ENCODE peak calls at places on chromosomes 3 and 15, in eight cellular contexts. G is suprapubic skin, V is Peyer's patch, T is bronchial epithelial cell, A is psoas muscle, E is transverse colon, W is sigmoid colon, J is H9. Y is an unnamed sample.

GRCh38 chr3:144488927-144489326 is 517.3 kb downstream of the DIPK2A start:
- DNase-seq in A (no peak), T (no peak), V (no peak), W (no peak), E (no peak), J (no peak), G (no peak), Y (no peak)

GRCh38 chr3:162489853-162490252 is 993.2 kb downstream of the OTOL1 start:
- DNase-seq in T (no peak), A (no peak), W (no peak), G (no peak), J (no peak), V (no peak), E (no peak), Y (no peak)

GRCh38 chr15:60326824-60327654 is 70.7 kb downstream of the ANXA2 start:
- DNase-seq in G (no peak), E (no peak), A (no peak), V (no peak), J (no peak), W (no peak), T (peak; percentile 61), Y (no peak)

GRCh38 chr15:58387130-58387529 is 44.7 kb upstream of the LIPC start:
- DNase-seq in E (no peak), A (no peak), J (no peak), T (peak; percentile 75), G (no peak), V (no peak), W (no peak), Y (no peak)

GRCh38 chr3:46716461-46717441 is 918 bp downstream of the PRSS50 start:
- DNase-seq in V (peak; percentile 13), T (no peak), A (no peak), G (no peak), E (no peak), J (no peak), W (peak; percentile 30), Y (no peak)

GRCh38 chr15:77162872-77163633 is 92.1 kb upstream of the TSPAN3 start:
- DNase-seq in W (no peak), A (no peak), E (no peak), J (no peak), T (no peak), V (no peak), G (no peak), Y (no peak)

GRCh38 chr3:121724130-121724529 is 25.4 kb downstream of the GOLGB1 start:
- DNase-seq in E (no peak), V (no peak), G (no peak), A (no peak), T (no peak), W (no peak), J (no peak), Y (no peak)

GRCh38 chr15:85580914-85581313 is 200.5 kb downstream of the AKAP13 start:
- DNase-seq in G (no peak), J (no peak), A (no peak), V (peak; percentile 72), T (no peak), E (peak; percentile 67), W (no peak), Y (no peak)

GRCh38 chr3:122502139-122502538 is 12.6 kb downstream of the KPNA1 start:
- DNase-seq in A (no peak), J (no peak), E (no peak), G (no peak), W (no peak), V (no peak), T (no peak), Y (no peak)

GRCh38 chr15:50241684-50242450 is 23.7 kb downstream of the HDC start:
- DNase-seq in T (peak; percentile 82), G (no peak), W (no peak), J (no peak), V (no peak), E (no peak), A (no peak), Y (no peak)

GRCh38 chr3:184746131-184747120 is 34.6 kb upstream of the MAGEF1 start:
- DNase-seq in W (no peak), G (peak; percentile 37), A (no peak), J (no peak), V (no peak), E (no peak), T (no peak), Y (no peak)

GRCh38 chr3:182124187-182124586 is 412.5 kb downstream of the SOX2 start:
- DNase-seq in T (no peak), A (no peak), W (no peak), V (no peak), E (no peak), G (no peak), J (no peak), Y (no peak)

GRCh38 chr3:171384101-171384891 is 75.9 kb downstream of the TNIK start:
- DNase-seq in J (no peak), W (no peak), T (no peak), G (no peak), V (no peak), E (no peak), A (no peak), Y (no peak)

GRCh38 chr3:43104039-43104438 is 1.8 kb downstream of the POMGNT2 start:
- DNase-seq in V (no peak), G (no peak), A (no peak), W (no peak), T (no peak), E (no peak), J (no peak), Y (no peak)

GRCh38 chr3:139227165-139227564 is 116.7 kb upstream of the MRPS22 start:
- DNase-seq in J (no peak), E (no peak), G (no peak), A (no peak), V (no peak), T (no peak), W (no peak), Y (no peak)

GRCh38 chr3:54262541-54262940 is 140.2 kb downstream of the CACNA2D3 start:
- DNase-seq in E (no peak), G (no peak), W (no peak), J (no peak), A (no peak), V (no peak), T (no peak), Y (no peak)

GRCh38 chr15:78131295-78132021 is at the start of gene CIB2:
- DNase-seq in J (peak; percentile 86), T (no peak), W (peak; percentile 84), E (peak; percentile 80), V (peak; percentile 69), A (peak; percentile 80), G (peak; percentile 76), Y (peak; percentile 91)

GRCh38 chr3:103949690-103950089 is 1417.0 kb upstream of the ALCAM start:
- DNase-seq in A (no peak), E (no peak), W (no peak), J (no peak), V (no peak), G (no peak), T (peak; percentile 13), Y (no peak)

GRCh38 chr15:95988574-95988887 is 342.0 kb upstream of the NR2F2 start:
- DNase-seq in J (no peak), E (no peak), G (no peak), V (no peak), A (no peak), T (no peak), W (no peak), Y (no peak)

GRCh38 chr15:90550919-90551318 is 21.2 kb downstream of the CRTC3 start:
- DNase-seq in V (no peak), E (no peak), A (no peak), J (no peak), W (no peak), G (no peak), T (peak; percentile 31), Y (no peak)

GRCh38 chr15:50685976-50686467 is 575 bp downstream of the TRPM7 start:
- DNase-seq in A (peak; percentile 50), V (peak; percentile 60), E (peak; percentile 64), T (peak; percentile 36), G (no peak), W (peak; percentile 84), J (peak; percentile 65), Y (peak; percentile 67)

DNA sequence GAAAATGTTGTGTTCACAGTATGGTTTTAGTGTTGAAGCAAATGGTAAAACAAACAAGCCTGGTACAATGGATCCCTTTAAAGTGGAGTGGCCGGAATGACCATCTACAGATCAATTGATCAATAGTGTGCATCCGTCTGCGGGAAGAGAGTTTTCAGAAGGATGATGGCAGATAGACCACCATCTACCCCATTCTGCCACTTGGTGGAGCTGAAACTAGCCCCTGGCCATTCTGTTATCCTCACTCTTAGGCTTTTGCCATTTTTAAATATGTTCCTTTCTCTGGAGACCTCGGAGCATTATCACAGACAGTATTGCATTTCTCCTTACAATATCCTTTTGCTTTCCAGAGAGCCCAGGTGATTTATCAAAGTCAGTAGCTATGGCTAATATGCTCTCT is 258.9 kb upstream of the CFAP20DC start:
- DNase-seq in A (no peak), V (no peak), T (no peak), W (no peak), J (no peak), G (no peak), E (no peak), Y (peak; percentile 20)
- TF ChIP-seq CTCF in A (no peak), V (no peak), T (no peak), W (no peak), J (peak; percentile 58), G (no peak), E (no peak), Y (peak; percentile 34)

DNA sequence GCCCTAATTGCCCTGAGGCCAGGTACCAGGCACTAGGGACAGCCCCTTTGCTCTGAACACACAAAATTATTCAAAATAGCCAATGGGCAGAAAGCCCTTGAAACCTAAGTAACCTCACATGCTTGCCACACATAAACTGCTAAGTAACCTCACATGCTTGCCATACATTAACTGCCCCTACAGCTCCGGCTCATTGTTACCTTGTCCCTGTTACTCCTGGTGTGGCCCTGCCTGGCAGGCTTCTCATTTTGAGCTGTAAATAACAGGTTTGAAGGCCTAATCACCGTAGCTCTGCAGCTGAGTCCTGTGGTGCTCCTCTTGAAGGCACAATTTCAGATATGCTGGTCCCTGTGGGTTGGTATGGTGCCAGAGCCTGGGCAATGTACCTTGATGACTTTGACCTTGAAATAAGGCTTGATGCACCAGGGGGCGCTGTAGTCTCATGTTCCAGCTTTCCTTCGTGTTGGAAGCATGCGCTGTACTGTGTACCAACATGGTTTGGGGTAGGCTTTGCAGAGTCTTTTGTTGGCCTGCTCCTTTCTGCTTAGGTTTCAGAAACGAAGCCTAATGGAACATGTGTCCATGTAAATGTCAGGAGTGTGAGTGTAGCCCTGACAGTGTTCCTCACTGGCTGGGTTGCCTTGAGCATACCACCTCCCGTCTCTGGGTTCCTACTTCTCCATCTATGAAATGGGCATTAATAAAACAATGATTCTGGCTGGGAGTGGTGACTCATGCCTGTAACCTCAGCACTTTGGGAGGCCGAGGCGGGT is 3.8 kb upstream of the CCR4 start:
- DNase-seq in W (peak; percentile 77), A (peak; percentile 59), E (peak; percentile 89), G (peak; percentile 77), V (peak; percentile 90), J (peak; percentile 88), T (peak; percentile 80), Y (peak; percentile 87)
- TF ChIP-seq CTCF in W (peak; percentile 48), A (peak; percentile 39), E (peak; percentile 58), G (peak; percentile 49), V (peak; percentile 75), J (peak; percentile 91), T (peak; percentile 87), Y (peak; percentile 81)

GRCh38 chr3:135503429-135504083 is 462.0 kb upstream of the PPP2R3A start:
- DNase-seq in T (peak; percentile 55), G (no peak), V (peak; percentile 19), W (peak; percentile 73), E (peak; percentile 45), A (peak; percentile 56), J (peak; percentile 89), Y (peak; percentile 95)
- TF ChIP-seq CTCF in T (peak; percentile 76), G (peak; percentile 75), V (peak; percentile 19), W (peak; percentile 51), E (peak; percentile 51), A (peak; percentile 75), J (peak; percentile 88), Y (peak; percentile 67)

GRCh38 chr15:66386204-66387123 is at the start of gene MAP2K1:
- DNase-seq in V (peak; percentile 97), A (peak; percentile 99), J (peak; percentile 97), W (peak; percentile 99), T (peak; percentile 88), G (peak; percentile 98), E (peak; percentile 99), Y (peak; percentile 98)
- TF ChIP-seq CTCF in V (peak; percentile 77), A (peak; percentile 68), J (peak; percentile 71), W (peak; percentile 40), T (peak; percentile 80), G (peak; percentile 73), E (peak; percentile 56), Y (peak; percentile 25)

Y was measured in glutamatergic neuron.